ENCODE peak calls at places on chromosomes 1 and 21, in eight cellular contexts. I, L, T, A, N, K, B and C are unnamed samples.

GRCh38 chr1:202161151-202162048 is 998 bp upstream of the PTPN7 start:
- DNase-seq in I (no peak), L (no peak), T (no peak), A (no peak), N (no peak), K (no peak), B (no peak), C (no peak)

GRCh38 chr1:230270185-230270939 is 155.8 kb downstream of the PGBD5 start:
- DNase-seq in I (no peak), L (peak), T (peak), A (peak), N (no peak), K (no peak), B (no peak), C (peak)

GRCh38 chr1:199774433-199775089 is 252.9 kb upstream of the NR5A2 start:
- DNase-seq in I (no peak), L (no peak), T (peak), A (peak), N (no peak), K (no peak), B (no peak), C (no peak)

GRCh38 chr1:246156847-246157246 is 350.2 kb downstream of the SMYD3 start:
- DNase-seq in I (no peak), L (no peak), T (no peak), A (no peak), N (no peak), K (no peak), B (no peak), C (no peak)

GRCh38 chr1:178498896-178499675 is 2.3 kb upstream of the CLEC20A start:
- DNase-seq in I (no peak), L (no peak), T (no peak), A (no peak), N (no peak), K (no peak), B (no peak), C (no peak)

GRCh38 chr1:39105841-39106765 is 80.0 kb downstream of the NDUFS5 start:
- DNase-seq in I (peak), L (peak), T (peak), A (no peak), N (no peak), K (no peak), B (peak), C (peak)

GRCh38 chr1:172532700-172533510 is at the start of gene SUCO:
- DNase-seq in I (peak), L (peak), T (peak), A (peak), N (peak), K (peak), B (peak), C (peak)

GRCh38 chr1:211676106-211676583 is 724 bp upstream of the NEK2 start:
- DNase-seq in I (no peak), L (no peak), T (no peak), A (no peak), N (no peak), K (no peak), B (no peak), C (no peak)

GRCh38 chr1:243796016-243796415 is 54.0 kb downstream of the AKT3 start:
- DNase-seq in I (no peak), L (no peak), T (no peak), A (no peak), N (no peak), K (no peak), B (no peak), C (peak)

GRCh38 chr1:59223943-59224639 is 72.8 kb upstream of the FGGY start:
- DNase-seq in I (no peak), L (no peak), T (peak), A (peak), N (no peak), K (no peak), B (no peak), C (no peak)

GRCh38 chr1:154777151-154777550 is 92.9 kb downstream of the KCNN3 start:
- DNase-seq in I (no peak), L (no peak), T (no peak), A (no peak), N (no peak), K (no peak), B (no peak), C (no peak)

GRCh38 chr1:115458426-115459114 is 120.5 kb upstream of the NGF start:
- DNase-seq in I (no peak), L (no peak), T (no peak), A (no peak), N (no peak), K (no peak), B (no peak), C (no peak)

GRCh38 chr1:103348136-103348535 is 177.4 kb upstream of the RNPC3 start:
- DNase-seq in I (no peak), L (no peak), T (no peak), A (no peak), N (no peak), K (no peak), B (no peak), C (no peak)

GRCh38 chr21:26686278-26686677 is 113.2 kb upstream of the CYYR1 start:
- DNase-seq in I (no peak), L (peak), T (peak), A (peak), N (no peak), K (no peak), B (no peak), C (peak)

GRCh38 chr21:42850866-42851391 is 28.4 kb downstream of the WDR4 start:
- DNase-seq in I (no peak), L (peak), T (peak), A (no peak), N (no peak), K (peak), B (no peak), C (peak)

GRCh38 chr1:2330511-2331199 is 60.7 kb downstream of the MORN1 start:
- DNase-seq in I (peak), L (no peak), T (peak), A (peak), N (peak), K (no peak), B (peak), C (no peak)

GRCh38 chr1:115670476-115671175 is 28.9 kb downstream of the VANGL1 start:
- DNase-seq in I (no peak), L (no peak), T (no peak), A (peak), N (no peak), K (no peak), B (no peak), C (no peak)